ENCODE peak calls at places on chromosomes 6 and 20, in nine cellular contexts. One of them, this sample, is unnamed.

GRCh38 chr20:45372646-45373352 is 5.3 kb downstream of the TP53TG5 start:
- DNase-seq in AG10803: peak
- DNase-seq in SK-N-SH: no peak
- DNase-seq in AG04450: no peak
- DNase-seq in retinal pigment epithelial cell: no peak
- DNase-seq in epithelial cell of esophagus: peak
- DNase-seq in WERI-Rb-1: no peak
- DNase-seq in K562: no peak
- DNase-seq in fibroblast of mammary gland: no peak
- DNase-seq in this sample: no peak

GRCh38 chr6:105739764-105740163 is 336.9 kb upstream of the PREP start:
- DNase-seq in AG10803: no peak
- DNase-seq in SK-N-SH: no peak
- DNase-seq in AG04450: no peak
- DNase-seq in retinal pigment epithelial cell: no peak
- DNase-seq in epithelial cell of esophagus: no peak
- DNase-seq in WERI-Rb-1: no peak
- DNase-seq in K562: no peak
- DNase-seq in fibroblast of mammary gland: no peak
- DNase-seq in this sample: no peak

GRCh38 chr6:2378891-2379652 is 133.7 kb upstream of the GMDS start:
- DNase-seq in AG10803: peak
- DNase-seq in SK-N-SH: no peak
- DNase-seq in AG04450: no peak
- DNase-seq in retinal pigment epithelial cell: no peak
- DNase-seq in epithelial cell of esophagus: peak
- DNase-seq in WERI-Rb-1: no peak
- DNase-seq in K562: no peak
- DNase-seq in fibroblast of mammary gland: peak
- DNase-seq in this sample: peak

GRCh38 chr6:137601471-137601870 is 107.3 kb upstream of the OLIG3 start:
- DNase-seq in AG10803: no peak
- DNase-seq in SK-N-SH: no peak
- DNase-seq in AG04450: no peak
- DNase-seq in retinal pigment epithelial cell: no peak
- DNase-seq in epithelial cell of esophagus: no peak
- DNase-seq in WERI-Rb-1: no peak
- DNase-seq in K562: no peak
- DNase-seq in fibroblast of mammary gland: no peak
- DNase-seq in this sample: no peak

GRCh38 chr20:51404297-51405060 is 138.0 kb downstream of the NFATC2 start:
- DNase-seq in AG10803: no peak
- DNase-seq in SK-N-SH: no peak
- DNase-seq in AG04450: no peak
- DNase-seq in retinal pigment epithelial cell: no peak
- DNase-seq in epithelial cell of esophagus: no peak
- DNase-seq in WERI-Rb-1: no peak
- DNase-seq in K562: no peak
- DNase-seq in fibroblast of mammary gland: no peak
- DNase-seq in this sample: no peak

GRCh38 chr20:19699132-19699971 is 58.7 kb upstream of the RIN2 start:
- DNase-seq in AG10803: peak
- DNase-seq in SK-N-SH: no peak
- DNase-seq in AG04450: peak
- DNase-seq in retinal pigment epithelial cell: no peak
- DNase-seq in epithelial cell of esophagus: peak
- DNase-seq in WERI-Rb-1: no peak
- DNase-seq in K562: no peak
- DNase-seq in fibroblast of mammary gland: peak
- DNase-seq in this sample: no peak

GRCh38 chr6:149761438-149761837 is 11.9 kb downstream of the PCMT1 start:
- DNase-seq in AG10803: no peak
- DNase-seq in SK-N-SH: no peak
- DNase-seq in AG04450: no peak
- DNase-seq in retinal pigment epithelial cell: no peak
- DNase-seq in epithelial cell of esophagus: no peak
- DNase-seq in WERI-Rb-1: no peak
- DNase-seq in K562: no peak
- DNase-seq in fibroblast of mammary gland: no peak
- DNase-seq in this sample: no peak

GRCh38 chr6:19317587-19317986 is 519.6 kb upstream of the ID4 start:
- DNase-seq in AG10803: no peak
- DNase-seq in SK-N-SH: no peak
- DNase-seq in AG04450: no peak
- DNase-seq in retinal pigment epithelial cell: no peak
- DNase-seq in epithelial cell of esophagus: no peak
- DNase-seq in WERI-Rb-1: no peak
- DNase-seq in K562: peak
- DNase-seq in fibroblast of mammary gland: no peak
- DNase-seq in this sample: no peak

GRCh38 chr20:1472556-1473243 is 6.1 kb upstream of the NSFL1C start:
- DNase-seq in AG10803: no peak
- DNase-seq in SK-N-SH: no peak
- DNase-seq in AG04450: no peak
- DNase-seq in retinal pigment epithelial cell: no peak
- DNase-seq in epithelial cell of esophagus: peak
- DNase-seq in WERI-Rb-1: no peak
- DNase-seq in K562: no peak
- DNase-seq in fibroblast of mammary gland: no peak
- DNase-seq in this sample: no peak

GRCh38 chr6:33343953-33344611 is 26.5 kb upstream of the ZBTB22 start:
- DNase-seq in AG10803: no peak
- DNase-seq in SK-N-SH: no peak
- DNase-seq in AG04450: no peak
- DNase-seq in retinal pigment epithelial cell: no peak
- DNase-seq in epithelial cell of esophagus: no peak
- DNase-seq in WERI-Rb-1: no peak
- DNase-seq in K562: no peak
- DNase-seq in fibroblast of mammary gland: no peak
- DNase-seq in this sample: no peak

GRCh38 chr6:149854532-149854931 is 9.6 kb downstream of the LRP11 start:
- DNase-seq in AG10803: peak
- DNase-seq in SK-N-SH: no peak
- DNase-seq in AG04450: no peak
- DNase-seq in retinal pigment epithelial cell: no peak
- DNase-seq in epithelial cell of esophagus: peak
- DNase-seq in WERI-Rb-1: no peak
- DNase-seq in K562: no peak
- DNase-seq in fibroblast of mammary gland: no peak
- DNase-seq in this sample: no peak

GRCh38 chr20:21224217-21224616 is 78.9 kb upstream of the XRN2 start:
- DNase-seq in AG10803: no peak
- DNase-seq in SK-N-SH: no peak
- DNase-seq in AG04450: no peak
- DNase-seq in retinal pigment epithelial cell: no peak
- DNase-seq in epithelial cell of esophagus: no peak
- DNase-seq in WERI-Rb-1: no peak
- DNase-seq in K562: no peak
- DNase-seq in fibroblast of mammary gland: no peak
- DNase-seq in this sample: no peak

GRCh38 chr6:155543141-155543870 is 87.7 kb upstream of the NOX3 start:
- DNase-seq in AG10803: no peak
- DNase-seq in SK-N-SH: no peak
- DNase-seq in AG04450: no peak
- DNase-seq in retinal pigment epithelial cell: peak
- DNase-seq in epithelial cell of esophagus: no peak
- DNase-seq in WERI-Rb-1: no peak
- DNase-seq in K562: no peak
- DNase-seq in fibroblast of mammary gland: no peak
- DNase-seq in this sample: no peak
- H3K4me3 ChIP-seq in AG10803: no peak
- H3K4me3 ChIP-seq in SK-N-SH: no peak
- H3K4me3 ChIP-seq in AG04450: no peak
- H3K4me3 ChIP-seq in retinal pigment epithelial cell: no peak
- H3K4me3 ChIP-seq in epithelial cell of esophagus: no peak
- H3K4me3 ChIP-seq in WERI-Rb-1: no peak
- H3K4me3 ChIP-seq in K562: no peak
- H3K4me3 ChIP-seq in fibroblast of mammary gland: no peak
- H3K4me3 ChIP-seq in this sample: no peak

GRCh38 chr20:35547319-35547718 is 5.4 kb downstream of the ERGIC3 start:
- DNase-seq in AG10803: no peak
- DNase-seq in SK-N-SH: no peak
- DNase-seq in AG04450: no peak
- DNase-seq in retinal pigment epithelial cell: no peak
- DNase-seq in epithelial cell of esophagus: no peak
- DNase-seq in WERI-Rb-1: peak
- DNase-seq in K562: no peak
- DNase-seq in fibroblast of mammary gland: no peak
- DNase-seq in this sample: no peak
- TF ChIP-seq CTCF in AG10803: no peak
- TF ChIP-seq CTCF in SK-N-SH: no peak
- TF ChIP-seq CTCF in AG04450: no peak
- TF ChIP-seq CTCF in retinal pigment epithelial cell: no peak
- TF ChIP-seq CTCF in epithelial cell of esophagus: no peak
- TF ChIP-seq CTCF in WERI-Rb-1: no peak
- TF ChIP-seq CTCF in K562: no peak
- TF ChIP-seq CTCF in fibroblast of mammary gland: no peak
- TF ChIP-seq CTCF in this sample: no peak

DNA sequence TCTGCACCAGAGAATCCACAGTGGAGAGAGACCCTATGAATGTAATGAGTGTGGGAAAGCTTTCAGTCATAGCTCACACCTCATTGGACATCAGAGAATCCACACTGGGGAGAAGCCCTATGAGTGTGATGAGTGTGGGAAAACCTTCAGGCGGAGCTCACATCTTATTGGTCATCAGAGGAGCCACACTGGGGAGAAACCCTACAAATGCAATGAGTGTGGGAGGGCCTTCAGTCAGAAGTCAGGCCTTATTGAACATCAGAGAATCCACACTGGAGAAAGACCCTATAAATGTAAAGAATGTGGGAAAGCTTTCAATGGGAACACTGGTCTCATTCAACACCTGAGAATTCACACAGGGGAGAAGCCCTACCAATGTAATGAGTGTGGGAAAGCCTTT is 11.9 kb downstream of the ZKSCAN8 start:
- DNase-seq in AG10803: no peak
- DNase-seq in SK-N-SH: no peak
- DNase-seq in AG04450: no peak
- DNase-seq in retinal pigment epithelial cell: no peak
- DNase-seq in epithelial cell of esophagus: no peak
- DNase-seq in WERI-Rb-1: no peak
- DNase-seq in K562: no peak
- DNase-seq in fibroblast of mammary gland: no peak
- DNase-seq in this sample: no peak
- H3K4me3 ChIP-seq in AG10803: no peak
- H3K4me3 ChIP-seq in SK-N-SH: no peak
- H3K4me3 ChIP-seq in AG04450: no peak
- H3K4me3 ChIP-seq in retinal pigment epithelial cell: no peak
- H3K4me3 ChIP-seq in epithelial cell of esophagus: no peak
- H3K4me3 ChIP-seq in WERI-Rb-1: no peak
- H3K4me3 ChIP-seq in K562: no peak
- H3K4me3 ChIP-seq in fibroblast of mammary gland: no peak
- H3K4me3 ChIP-seq in this sample: no peak

GRCh38 chr6:8536122-8536521 is 100.8 kb upstream of the SLC35B3 start:
- DNase-seq in AG10803: no peak
- DNase-seq in SK-N-SH: no peak
- DNase-seq in AG04450: no peak
- DNase-seq in retinal pigment epithelial cell: no peak
- DNase-seq in epithelial cell of esophagus: peak
- DNase-seq in WERI-Rb-1: no peak
- DNase-seq in K562: no peak
- DNase-seq in fibroblast of mammary gland: no peak
- DNase-seq in this sample: no peak

GRCh38 chr6:8535505-8535904 is 100.2 kb upstream of the SLC35B3 start:
- DNase-seq in AG10803: no peak
- DNase-seq in SK-N-SH: no peak
- DNase-seq in AG04450: no peak
- DNase-seq in retinal pigment epithelial cell: no peak
- DNase-seq in epithelial cell of esophagus: peak
- DNase-seq in WERI-Rb-1: no peak
- DNase-seq in K562: no peak
- DNase-seq in fibroblast of mammary gland: no peak
- DNase-seq in this sample: no peak

GRCh38 chr6:8543714-8544113 is 108.4 kb upstream of the SLC35B3 start:
- DNase-seq in AG10803: no peak
- DNase-seq in SK-N-SH: peak
- DNase-seq in AG04450: no peak
- DNase-seq in retinal pigment epithelial cell: no peak
- DNase-seq in epithelial cell of esophagus: no peak
- DNase-seq in WERI-Rb-1: no peak
- DNase-seq in K562: no peak
- DNase-seq in fibroblast of mammary gland: no peak
- DNase-seq in this sample: no peak

GRCh38 chr6:8539446-8539845 is 104.1 kb upstream of the SLC35B3 start:
- DNase-seq in AG10803: peak
- DNase-seq in SK-N-SH: peak
- DNase-seq in AG04450: no peak
- DNase-seq in retinal pigment epithelial cell: no peak
- DNase-seq in epithelial cell of esophagus: peak
- DNase-seq in WERI-Rb-1: no peak
- DNase-seq in K562: peak
- DNase-seq in fibroblast of mammary gland: peak
- DNase-seq in this sample: peak
- TF ChIP-seq CTCF in AG10803: peak
- TF ChIP-seq CTCF in SK-N-SH: no peak
- TF ChIP-seq CTCF in AG04450: no peak
- TF ChIP-seq CTCF in retinal pigment epithelial cell: peak
- TF ChIP-seq CTCF in epithelial cell of esophagus: peak
- TF ChIP-seq CTCF in WERI-Rb-1: peak
- TF ChIP-seq CTCF in K562: no peak
- TF ChIP-seq CTCF in fibroblast of mammary gland: peak
- TF ChIP-seq CTCF in this sample: peak

GRCh38 chr6:57044568-57044967 is 1.9 kb upstream of the KIAA1586 start:
- DNase-seq in AG10803: no peak
- DNase-seq in SK-N-SH: no peak
- DNase-seq in AG04450: no peak
- DNase-seq in retinal pigment epithelial cell: no peak
- DNase-seq in epithelial cell of esophagus: no peak
- DNase-seq in WERI-Rb-1: no peak
- DNase-seq in K562: no peak
- DNase-seq in fibroblast of mammary gland: no peak
- DNase-seq in this sample: no peak

DNA sequence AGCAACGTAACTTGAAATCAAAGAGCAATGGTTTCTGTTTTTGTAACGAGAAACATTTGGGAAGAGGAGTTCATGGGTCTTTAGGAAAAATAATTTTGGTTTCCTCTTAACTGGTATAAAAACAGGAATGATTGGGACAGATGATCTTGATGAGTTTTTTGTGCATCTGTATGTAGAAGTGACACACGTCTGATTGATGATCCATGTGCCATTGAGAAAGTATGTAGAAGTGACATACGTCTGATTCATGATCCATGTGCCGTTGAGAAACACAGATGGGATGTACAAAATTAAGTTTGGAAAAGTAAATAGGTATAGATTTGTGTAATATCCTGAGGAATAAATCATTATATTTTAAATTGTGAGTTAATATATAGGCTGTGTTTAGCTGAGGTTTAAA is 2.1 kb downstream of the KIAA1586 start:
- DNase-seq in AG10803: peak
- DNase-seq in SK-N-SH: no peak
- DNase-seq in AG04450: no peak
- DNase-seq in retinal pigment epithelial cell: no peak
- DNase-seq in epithelial cell of esophagus: peak
- DNase-seq in WERI-Rb-1: no peak
- DNase-seq in K562: peak
- DNase-seq in fibroblast of mammary gland: peak
- DNase-seq in this sample: no peak
- H3K4me3 ChIP-seq in AG10803: no peak
- H3K4me3 ChIP-seq in SK-N-SH: peak
- H3K4me3 ChIP-seq in AG04450: peak
- H3K4me3 ChIP-seq in retinal pigment epithelial cell: no peak
- H3K4me3 ChIP-seq in epithelial cell of esophagus: no peak
- H3K4me3 ChIP-seq in WERI-Rb-1: no peak
- H3K4me3 ChIP-seq in K562: peak
- H3K4me3 ChIP-seq in fibroblast of mammary gland: peak
- H3K4me3 ChIP-seq in this sample: no peak

GRCh38 chr6:73704260-73704659 is 8.3 kb downstream of the CD109 start:
- DNase-seq in AG10803: peak
- DNase-seq in SK-N-SH: no peak
- DNase-seq in AG04450: peak
- DNase-seq in retinal pigment epithelial cell: no peak
- DNase-seq in epithelial cell of esophagus: peak
- DNase-seq in WERI-Rb-1: no peak
- DNase-seq in K562: peak
- DNase-seq in fibroblast of mammary gland: peak
- DNase-seq in this sample: peak
- TF ChIP-seq CTCF in AG10803: no peak
- TF ChIP-seq CTCF in SK-N-SH: no peak
- TF ChIP-seq CTCF in AG04450: no peak
- TF ChIP-seq CTCF in retinal pigment epithelial cell: no peak
- TF ChIP-seq CTCF in epithelial cell of esophagus: no peak
- TF ChIP-seq CTCF in WERI-Rb-1: no peak
- TF ChIP-seq CTCF in K562: no peak
- TF ChIP-seq CTCF in fibroblast of mammary gland: no peak
- TF ChIP-seq CTCF in this sample: no peak